ENCODE peak calls at places on chromosomes 4 and X, in six cellular contexts. S, W, C, O, N and M are unnamed samples.

GRCh38 chrX:18883234-18883960 is 100.5 kb downstream of the PHKA2 start:
- DNase-seq in O (peak; percentile 48), C (no peak), N (peak; percentile 82), W (no peak), S (peak; percentile 40), M (no peak)

GRCh38 chrX:31580227-31580626 is 508.4 kb upstream of the FTHL17 start:
- DNase-seq in N (peak; percentile 57), S (no peak), W (no peak), C (no peak), O (no peak), M (no peak)

GRCh38 chr4:38752393-38752961 is 30.3 kb downstream of the TLR10 start:
- DNase-seq in S (no peak), C (no peak), W (no peak), O (no peak), N (no peak), M (no peak)

GRCh38 chr4:101806914-101807313 is 16.4 kb downstream of the BANK1 start:
- DNase-seq in W (no peak), N (no peak), C (no peak), S (no peak), O (no peak), M (no peak)

GRCh38 chrX:63466690-63467089 is 115.6 kb upstream of the SPIN4 start:
- DNase-seq in S (no peak), O (no peak), N (no peak), C (no peak), W (no peak), M (no peak)

GRCh38 chr4:128653514-128654420 is 155.7 kb upstream of the JADE1 start:
- DNase-seq in O (peak; percentile 84), C (peak; percentile 66), N (no peak), W (no peak), S (peak; percentile 47), M (peak; percentile 61)

GRCh38 chr4:113837397-113837796 is 75.9 kb upstream of the CAMK2D start:
- DNase-seq in O (peak; percentile 7), W (no peak), S (no peak), N (no peak), C (no peak), M (no peak)

GRCh38 chr4:102246416-102246815 is 98.9 kb downstream of the SLC39A8 start:
- DNase-seq in S (no peak), O (no peak), C (no peak), N (no peak), W (no peak), M (no peak)

GRCh38 chr4:68904786-68905185 is 46.8 kb downstream of the UGT2A3 start:
- DNase-seq in W (no peak), C (peak; percentile 31), O (peak; percentile 28), S (no peak), N (peak; percentile 60), M (peak; percentile 25)

GRCh38 chr4:167084326-167084725 is 150.0 kb downstream of the SPOCK3 start:
- DNase-seq in C (no peak), W (no peak), N (no peak), S (no peak), O (no peak), M (no peak)

GRCh38 chr4:168335621-168336020 is 17.1 kb upstream of the DDX60 start:
- DNase-seq in N (no peak), O (no peak), C (no peak), S (peak; percentile 19), W (no peak), M (no peak)

GRCh38 chr4:27066591-27066990 is 205.9 kb downstream of the STIM2 start:
- DNase-seq in S (no peak), N (peak; percentile 32), W (no peak), O (no peak), C (peak; percentile 41), M (peak; percentile 26)

GRCh38 chrX:10158279-10158939 is 1.6 kb downstream of the CLCN4 start:
- DNase-seq in W (no peak), O (peak; percentile 49), C (no peak), S (no peak), N (peak; percentile 72), M (no peak)

GRCh38 chrX:153628129-153628528 is 18.9 kb upstream of the DUSP9 start:
- DNase-seq in C (no peak), W (no peak), O (no peak), N (no peak), S (no peak), M (no peak)

GRCh38 chr4:140426610-140427103 is 791 bp downstream of the CLGN start:
- DNase-seq in S (peak; percentile 48), W (no peak), C (no peak), O (peak; percentile 19), N (no peak), M (no peak)
- H3K27ac ChIP-seq in S (peak overlapping the region; percentile 80), W (no peak overlapping the region), C (peak overlapping the region; percentile 76), O (peak overlapping the region; percentile 14), N (peak overlapping the region; percentile 52), M (no peak overlapping the region)

DNA sequence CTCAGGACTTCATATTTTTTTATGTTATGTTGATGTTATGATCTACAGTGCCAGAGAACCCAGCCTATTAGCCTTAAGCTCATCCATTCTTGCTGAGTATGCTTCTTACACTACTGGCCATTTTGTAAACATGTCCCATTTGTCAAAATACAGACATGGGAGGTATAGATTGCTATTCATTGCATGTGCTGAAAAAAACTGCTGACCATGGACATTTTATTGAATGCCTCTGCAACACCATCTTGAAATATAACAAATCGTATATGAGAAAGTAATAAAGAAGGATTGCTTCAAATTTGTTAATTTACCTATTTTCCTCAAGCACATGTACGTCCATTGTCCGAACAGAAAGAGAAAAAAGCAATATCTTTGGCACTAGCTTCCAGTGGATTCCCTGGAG is 91.5 kb upstream of the FAM47A start:
- DNase-seq in O (no peak), W (no peak), N (no peak), C (no peak), S (no peak), M (no peak)
- H3K27me3 ChIP-seq in O (no peaks in the 10 kb centered on the region), W (no peaks in the 10 kb centered on the region), N (no peaks in the 10 kb centered on the region), C (no peaks in the 10 kb centered on the region), S (no peaks in the 10 kb centered on the region), M (no peaks in the 10 kb centered on the region)

DNA sequence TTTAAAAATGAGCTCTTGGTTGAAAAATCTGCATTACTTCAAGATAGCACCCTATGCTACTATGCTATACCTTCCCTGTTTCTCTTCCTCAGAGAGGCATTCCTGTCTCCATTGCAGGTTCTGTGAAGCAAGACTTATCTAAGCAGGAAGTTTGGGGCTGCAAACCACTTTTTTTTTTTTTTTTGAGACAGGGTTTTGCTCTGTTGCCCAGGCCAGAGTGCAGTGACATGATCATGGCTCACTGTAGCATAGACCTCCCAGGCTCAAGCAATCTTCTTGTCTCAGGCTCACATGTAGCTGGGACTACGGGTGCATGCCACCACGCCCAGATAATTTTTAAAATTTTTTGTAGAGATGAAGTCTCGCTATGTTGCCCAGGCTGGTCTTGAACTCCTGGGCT is 4.0 kb upstream of the CCNG2 start:
- DNase-seq in C (no peak), S (no peak), N (no peak), O (no peak), W (no peak), M (no peak)
- H3K27ac ChIP-seq in C (peak overlapping the region; percentile 41), S (no peak overlapping the region), N (no peak overlapping the region), O (no peak overlapping the region), W (no peak overlapping the region), M (no peak overlapping the region)

GRCh38 chr4:1169691-1170096 is 2.7 kb downstream of the SPON2 start:
- DNase-seq in S (no peak), N (peak; percentile 50), C (no peak), O (no peak), W (no peak), M (no peak)
- H3K27me3 ChIP-seq in S (peaks cover 54% of the 10 kb centered on the region), N (peaks cover 74% of the 10 kb centered on the region), C (no peaks in the 10 kb centered on the region), O (peaks cover 25% of the 10 kb centered on the region), W (no peaks in the 10 kb centered on the region), M (peaks cover 50% of the 10 kb centered on the region)

GRCh38 chrX:12985336-12985735 is 10.4 kb downstream of the TMSB4X start:
- DNase-seq in S (no peak), C (no peak), W (no peak), O (no peak), N (no peak), M (no peak)

GRCh38 chrX:12986164-12986779 is 11.4 kb downstream of the TMSB4X start:
- DNase-seq in N (no peak), C (no peak), O (no peak), S (no peak), W (no peak), M (no peak)

GRCh38 chrX:12986886-12987285 is 12.0 kb downstream of the TMSB4X start:
- DNase-seq in W (no peak), N (no peak), C (no peak), S (no peak), O (no peak), M (no peak)

GRCh38 chrX:12987340-12987739 is 12.4 kb downstream of the TMSB4X start:
- DNase-seq in O (no peak), N (no peak), W (no peak), S (no peak), C (no peak), M (no peak)

DNA sequence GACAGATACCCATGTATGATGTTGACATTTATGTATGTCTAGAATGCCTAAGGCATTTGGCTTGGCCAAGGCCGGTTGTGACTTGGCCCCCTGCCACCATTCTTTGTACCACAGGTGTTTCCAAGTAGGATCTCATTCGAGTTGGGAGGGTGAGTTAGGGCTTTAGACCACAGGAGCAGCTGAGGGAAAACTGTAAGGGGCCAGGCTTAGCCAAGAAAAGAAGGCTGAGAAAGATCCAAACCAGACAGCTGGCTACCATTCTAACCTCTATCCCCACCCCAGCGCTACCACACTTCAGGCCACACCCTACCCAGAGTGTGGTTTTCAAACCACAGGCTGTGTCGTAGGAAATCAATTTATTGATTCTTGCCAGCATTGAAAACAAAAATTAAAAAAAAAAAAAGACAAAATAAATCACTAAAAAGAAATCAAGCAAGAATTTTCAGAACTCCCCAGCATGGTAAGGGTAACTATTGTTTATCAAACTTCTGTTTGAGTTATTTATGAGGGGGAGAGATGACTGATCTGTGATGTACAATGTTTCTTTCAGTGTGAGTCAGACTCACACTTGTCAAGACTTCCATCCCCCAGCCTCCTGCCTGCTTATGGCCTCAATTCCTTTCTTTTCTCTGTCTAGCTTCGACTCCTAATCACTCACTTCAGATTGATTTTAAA is 9.9 kb downstream of the TMSB4X start:
- DNase-seq in W (peak; percentile 69), N (no peak), O (peak; percentile 63), S (no peak), C (peak; percentile 51), M (peak; percentile 73)
- H3K27ac ChIP-seq in W (peak overlapping the region; percentile 71), N (no peak overlapping the region), O (peak overlapping the region; percentile 85), S (no peak overlapping the region), C (no peak overlapping the region), M (peak overlapping the region; percentile 55)

DNA sequence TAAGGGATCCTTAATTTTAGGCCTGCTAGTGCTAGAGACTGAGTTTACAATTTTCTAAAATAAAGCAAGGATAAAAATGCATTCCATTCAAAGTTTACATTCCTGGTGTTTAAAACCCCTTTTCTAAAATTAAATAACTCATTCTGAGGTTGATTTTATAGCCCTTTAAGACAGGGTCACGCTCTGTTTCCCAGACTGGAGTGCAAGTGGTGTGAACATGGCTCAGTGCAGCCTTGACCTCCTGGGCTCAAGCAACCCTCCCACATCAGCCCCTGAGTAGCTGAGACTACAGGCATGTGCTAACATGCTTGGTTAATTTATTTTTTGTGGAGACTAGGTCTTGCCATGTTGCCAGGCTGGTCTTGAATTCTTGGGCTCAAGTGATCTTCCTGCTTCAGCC is 6.8 kb upstream of the CDKL2 start:
- DNase-seq in S (no peak), C (no peak), N (no peak), O (no peak), W (no peak), M (no peak)
- H3K27me3 ChIP-seq in S (no peaks in the 10 kb centered on the region), C (no peaks in the 10 kb centered on the region), N (no peaks in the 10 kb centered on the region), O (no peaks in the 10 kb centered on the region), W (no peaks in the 10 kb centered on the region), M (no peaks in the 10 kb centered on the region)